ENCODE peak calls at places on chromosome 20, in five cellular contexts. S is right cardiac atrium, M is astrocyte, U is mammary epithelial cell, J is kidney. F is an unnamed sample.

GRCh38 chr20:2878515-2878914 is 5.2 kb downstream of the PTPRA start:
- DNase-seq in S (no peak), M (no peak), U (no peak), J (no peak), F (no peak)

GRCh38 chr20:10316582-10316981 is 98.0 kb downstream of the SNAP25 start:
- DNase-seq in S (no peak), M (no peak), U (no peak), J (no peak), F (peak; percentile 57)

GRCh38 chr20:46893051-46893450 is 1.6 kb upstream of the EYA2 start:
- DNase-seq in S (no peak), M (no peak), U (no peak), J (no peak), F (no peak)

GRCh38 chr20:10511166-10511506 is 76.0 kb downstream of the SLX4IP start:
- DNase-seq in S (no peak), M (no peak), U (no peak), J (no peak), F (no peak)

GRCh38 chr20:13904766-13905165 is 85.6 kb downstream of the SEL1L2 start:
- DNase-seq in S (no peak), M (no peak), U (no peak), J (no peak), F (no peak)

GRCh38 chr20:15496501-15497039 is 1076.7 kb downstream of the KIF16B start:
- DNase-seq in S (no peak), M (no peak), U (no peak), J (no peak), F (peak; percentile 64)

GRCh38 chr20:54067606-54068174 is 2.7 kb downstream of the BCAS1 start:
- DNase-seq in S (peak; percentile 74), M (peak; percentile 65), U (peak; percentile 84), J (peak; percentile 90), F (peak; percentile 100)

GRCh38 chr20:46260480-46260879 is 47.8 kb downstream of the CDH22 start:
- DNase-seq in S (peak; percentile 76), M (no peak), U (peak; percentile 18), J (no peak), F (peak; percentile 11)

GRCh38 chr20:44990425-44990824 is 24.1 kb downstream of the STK4 start:
- DNase-seq in S (peak; percentile 36), M (no peak), U (no peak), J (no peak), F (no peak)

GRCh38 chr20:60553095-60553494 is 594.9 kb downstream of the CDH26 start:
- DNase-seq in S (no peak), M (no peak), U (peak; percentile 27), J (no peak), F (no peak)

GRCh38 chr20:54668271-54669053 is 193.1 kb downstream of the DOK5 start:
- DNase-seq in S (no peak), M (no peak), U (no peak), J (no peak), F (peak; percentile 63)

GRCh38 chr20:11246251-11246775 is 572.5 kb upstream of the JAG1 start:
- DNase-seq in S (no peak), M (no peak), U (no peak), J (no peak), F (no peak)

GRCh38 chr20:17765584-17765983 is 65.8 kb downstream of the BANF2 start:
- DNase-seq in S (no peak), M (no peak), U (no peak), J (no peak), F (no peak)
- H3K4me1 ChIP-seq in S (no peaks in the 10 kb centered on the region), M (no peaks in the 10 kb centered on the region), U (peaks cover 6% of the 10 kb centered on the region), J (no peaks in the 10 kb centered on the region), F (peaks cover 7% of the 10 kb centered on the region)

GRCh38 chr20:37266940-37267683 is 5.5 kb upstream of the GHRH start:
- DNase-seq in S (no peak), M (no peak), U (no peak), J (peak; percentile 29), F (peak; percentile 43)
- H3K4me3 ChIP-seq in S (no peak overlapping the region), M (no peak overlapping the region), U (no peak overlapping the region), J (no peak overlapping the region), F (no peak overlapping the region)

GRCh38 chr20:64048402-64049044 is 916 bp downstream of the SOX18 start:
- DNase-seq in S (no peak), M (no peak), U (no peak), J (no peak), F (no peak)

GRCh38 chr20:64047968-64048401 is 1.5 kb downstream of the SOX18 start:
- DNase-seq in S (no peak), M (no peak), U (no peak), J (peak; percentile 78), F (no peak)

GRCh38 chr20:64050261-64051032 is 1.0 kb upstream of the SOX18 start:
- DNase-seq in S (no peak), M (no peak), U (no peak), J (peak; percentile 77), F (no peak)

GRCh38 chr20:64049887-64050260 is 435 bp upstream of the SOX18 start:
- DNase-seq in S (peak; percentile 77), M (no peak), U (no peak), J (peak; percentile 79), F (no peak)

GRCh38 chr20:64049060-64049886 is at the start of gene SOX18:
- DNase-seq in S (peak; percentile 84), M (no peak), U (no peak), J (peak; percentile 86), F (peak; percentile 31)
- H3K4me1 ChIP-seq in S (no peaks in the 10 kb centered on the region), M (peaks cover 2% of the 10 kb centered on the region), U (peaks cover 13% of the 10 kb centered on the region), J (no peaks in the 10 kb centered on the region), F (peaks cover 19% of the 10 kb centered on the region)

DNA sequence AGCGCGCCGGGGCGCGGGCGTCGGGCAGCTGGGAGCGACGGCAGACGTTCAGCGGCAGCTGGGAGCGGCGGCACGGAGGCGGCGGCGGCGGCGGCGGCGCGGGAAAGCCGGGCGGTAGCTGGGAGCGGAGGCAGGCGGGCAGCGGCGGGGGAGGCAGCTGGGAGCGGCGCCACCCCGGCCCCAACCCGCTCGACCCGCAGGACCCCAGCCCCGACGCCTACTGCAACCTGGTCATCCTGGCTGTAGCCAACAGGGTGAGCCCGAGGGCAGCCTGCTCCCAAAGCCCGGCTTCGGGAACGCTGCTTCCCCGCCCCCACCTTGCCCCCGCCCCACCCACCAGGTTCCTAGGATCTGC is 8.9 kb downstream of the CCM2L start:
- DNase-seq in S (no peak), M (no peak), U (no peak), J (no peak), F (no peak)
- H3K4me3 ChIP-seq in S (peak overlapping the region; percentile 79), M (no peak overlapping the region), U (no peak overlapping the region), J (no peak overlapping the region), F (no peak overlapping the region)

GRCh38 chr20:62596921-62597320 is 45.4 kb upstream of the SLCO4A1 start:
- DNase-seq in S (peak; percentile 29), M (no peak), U (no peak), J (peak; percentile 46), F (no peak)

GRCh38 chr20:62597416-62598115 is 44.7 kb upstream of the SLCO4A1 start:
- DNase-seq in S (peak; percentile 32), M (no peak), U (no peak), J (peak; percentile 63), F (no peak)

GRCh38 chr20:62596486-62596885 is 45.8 kb upstream of the SLCO4A1 start:
- DNase-seq in S (peak; percentile 32), M (no peak), U (no peak), J (peak; percentile 77), F (no peak)

GRCh38 chr20:62599216-62600110 is 42.8 kb upstream of the SLCO4A1 start:
- DNase-seq in S (peak; percentile 28), M (no peak), U (no peak), J (peak; percentile 61), F (no peak)

GRCh38 chr20:62598761-62599194 is 43.5 kb upstream of the SLCO4A1 start:
- DNase-seq in S (peak; percentile 57), M (no peak), U (no peak), J (peak; percentile 85), F (peak; percentile 83)
- H3K4me1 ChIP-seq in S (no peaks in the 10 kb centered on the region), M (peaks cover 11% of the 10 kb centered on the region), U (peaks cover 35% of the 10 kb centered on the region), J (no peaks in the 10 kb centered on the region), F (peaks cover 53% of the 10 kb centered on the region)

GRCh38 chr20:35172434-35172806 is 548 bp downstream of the PROCR start:
- DNase-seq in S (no peak), M (no peak), U (no peak), J (no peak), F (no peak)
- H3K4me3 ChIP-seq in S (peak overlapping the region; percentile 55), M (peak overlapping the region; percentile 66), U (peak overlapping the region; percentile 65), J (peak overlapping the region; percentile 70), F (peak overlapping the region; percentile 72)

GRCh38 chr20:50325651-50326050 is 135.0 kb downstream of the CEBPB start:
- DNase-seq in S (no peak), M (no peak), U (no peak), J (no peak), F (no peak)
- H3K4me1 ChIP-seq in S (no peaks in the 10 kb centered on the region), M (peaks cover 16% of the 10 kb centered on the region), U (peaks cover 28% of the 10 kb centered on the region), J (no peaks in the 10 kb centered on the region), F (peaks cover 13% of the 10 kb centered on the region)

GRCh38 chr20:25081730-25082497 is at the start of gene VSX1:
- DNase-seq in S (no peak), M (no peak), U (no peak), J (no peak), F (no peak)
- H3K4me3 ChIP-seq in S (no peak within 1 kb of the TSS), M (no peak within 1 kb of the TSS), U (no peak within 1 kb of the TSS), J (no peak within 1 kb of the TSS), F (no peak within 1 kb of the TSS)

GRCh38 chr20:37394543-37395410 is 48.8 kb downstream of the SRC start:
- DNase-seq in S (peak; percentile 59), M (no peak), U (peak; percentile 94), J (peak; percentile 40), F (no peak)
- H3K4me1 ChIP-seq in S (no peaks in the 10 kb centered on the region), M (no peaks in the 10 kb centered on the region), U (peaks cover 23% of the 10 kb centered on the region), J (no peaks in the 10 kb centered on the region), F (no peaks in the 10 kb centered on the region)